ENCODE peak calls at places on chromosomes 7 and 10, in six cellular contexts. One of them, this sample, is unnamed.
A peak's percentile ranks its signal among the peaks of the same experiment; 100 is the strongest.

GRCh38 chr7:82729172-82730030 is 285.8 kb upstream of the CACNA2D1 start:
- DNase-seq in H1: no peak
- DNase-seq in testis: no peak
- DNase-seq in transverse colon: no peak
- DNase-seq in PC-3: peak; percentile 76
- DNase-seq in thyroid gland: peak; percentile 9
- DNase-seq in this sample: peak; percentile 66

GRCh38 chr7:744854-745430 is 17.9 kb upstream of the PRKAR1B start:
- DNase-seq in H1: no peak
- DNase-seq in testis: no peak
- DNase-seq in transverse colon: no peak
- DNase-seq in PC-3: no peak
- DNase-seq in thyroid gland: no peak
- DNase-seq in this sample: no peak

GRCh38 chr10:97943294-97943693 is 87.1 kb downstream of the CRTAC1 start:
- DNase-seq in H1: no peak
- DNase-seq in testis: no peak
- DNase-seq in transverse colon: no peak
- DNase-seq in PC-3: no peak
- DNase-seq in thyroid gland: no peak
- DNase-seq in this sample: no peak

GRCh38 chr7:151008143-151008510 is 16.2 kb downstream of the ATG9B start:
- DNase-seq in H1: no peak
- DNase-seq in testis: peak; percentile 53
- DNase-seq in transverse colon: no peak
- DNase-seq in PC-3: no peak
- DNase-seq in thyroid gland: no peak
- DNase-seq in this sample: peak; percentile 57

GRCh38 chr7:134440067-134440466 is 18.8 kb downstream of the AKR1B1 start:
- DNase-seq in H1: no peak
- DNase-seq in testis: no peak
- DNase-seq in transverse colon: no peak
- DNase-seq in PC-3: no peak
- DNase-seq in thyroid gland: no peak
- DNase-seq in this sample: no peak

GRCh38 chr10:26215923-26216576 is 524 bp upstream of the GAD2 start:
- DNase-seq in H1: peak; percentile 87
- DNase-seq in testis: peak; percentile 42
- DNase-seq in transverse colon: no peak
- DNase-seq in PC-3: no peak
- DNase-seq in thyroid gland: peak; percentile 27
- DNase-seq in this sample: peak; percentile 72

GRCh38 chr10:129345763-129346162 is 121.3 kb upstream of the MGMT start:
- DNase-seq in H1: no peak
- DNase-seq in testis: no peak
- DNase-seq in transverse colon: no peak
- DNase-seq in PC-3: no peak
- DNase-seq in thyroid gland: no peak
- DNase-seq in this sample: no peak

GRCh38 chr10:125822878-125823662 is at the start of the genes BCCIP and UROS:
- DNase-seq in H1: peak; percentile 93
- DNase-seq in testis: peak; percentile 93
- DNase-seq in transverse colon: peak; percentile 92
- DNase-seq in PC-3: peak; percentile 75
- DNase-seq in thyroid gland: peak; percentile 90
- DNase-seq in this sample: peak; percentile 92

GRCh38 chr10:100167521-100168312 is 18.1 kb downstream of the ERLIN1 start:
- DNase-seq in H1: no peak
- DNase-seq in testis: no peak
- DNase-seq in transverse colon: no peak
- DNase-seq in PC-3: no peak
- DNase-seq in thyroid gland: no peak
- DNase-seq in this sample: no peak

GRCh38 chr7:42714361-42714760 is 197.5 kb downstream of the C7orf25 start:
- DNase-seq in H1: no peak
- DNase-seq in testis: no peak
- DNase-seq in transverse colon: no peak
- DNase-seq in PC-3: no peak
- DNase-seq in thyroid gland: no peak
- DNase-seq in this sample: no peak

GRCh38 chr10:72764151-72764550 is 72.2 kb downstream of the MCU start:
- DNase-seq in H1: no peak
- DNase-seq in testis: no peak
- DNase-seq in transverse colon: no peak
- DNase-seq in PC-3: peak; percentile 87
- DNase-seq in thyroid gland: no peak
- DNase-seq in this sample: no peak

GRCh38 chr7:13801669-13802068 is 187.8 kb downstream of the ETV1 start:
- DNase-seq in H1: no peak
- DNase-seq in testis: no peak
- DNase-seq in transverse colon: no peak
- DNase-seq in PC-3: peak; percentile 19
- DNase-seq in thyroid gland: no peak
- DNase-seq in this sample: no peak

GRCh38 chr7:106219170-106219569 is 65.6 kb downstream of the NAMPT start:
- DNase-seq in H1: no peak
- DNase-seq in testis: no peak
- DNase-seq in transverse colon: no peak
- DNase-seq in PC-3: no peak
- DNase-seq in thyroid gland: no peak
- DNase-seq in this sample: no peak

GRCh38 chr10:48457949-48458661 is 146.8 kb downstream of the ARHGAP22 start:
- DNase-seq in H1: peak; percentile 30
- DNase-seq in testis: no peak
- DNase-seq in transverse colon: no peak
- DNase-seq in PC-3: no peak
- DNase-seq in thyroid gland: no peak
- DNase-seq in this sample: no peak

GRCh38 chr10:21944727-21945386 is 58.7 kb downstream of the DNAJC1 start:
- DNase-seq in H1: no peak
- DNase-seq in testis: no peak
- DNase-seq in transverse colon: no peak
- DNase-seq in PC-3: no peak
- DNase-seq in thyroid gland: no peak
- DNase-seq in this sample: no peak

GRCh38 chr10:79221110-79222051 is 125.9 kb upstream of the PPIF start:
- DNase-seq in H1: no peak
- DNase-seq in testis: peak; percentile 88
- DNase-seq in transverse colon: peak; percentile 44
- DNase-seq in PC-3: no peak
- DNase-seq in thyroid gland: peak; percentile 81
- DNase-seq in this sample: no peak

GRCh38 chr10:6973904-6974303 is 393.8 kb upstream of the PRKCQ start:
- DNase-seq in H1: no peak
- DNase-seq in testis: no peak
- DNase-seq in transverse colon: peak; percentile 14
- DNase-seq in PC-3: no peak
- DNase-seq in thyroid gland: peak; percentile 8
- DNase-seq in this sample: no peak

GRCh38 chr7:42010751-42011150 is 226.3 kb downstream of the GLI3 start:
- DNase-seq in H1: no peak
- DNase-seq in testis: no peak
- DNase-seq in transverse colon: no peak
- DNase-seq in PC-3: no peak
- DNase-seq in thyroid gland: no peak
- DNase-seq in this sample: no peak

GRCh38 chr7:49643321-49643720 is 130.1 kb upstream of the VWC2 start:
- DNase-seq in H1: no peak
- DNase-seq in testis: peak; percentile 33
- DNase-seq in transverse colon: no peak
- DNase-seq in PC-3: no peak
- DNase-seq in thyroid gland: no peak
- DNase-seq in this sample: no peak

GRCh38 chr7:17492437-17492836 is 194.0 kb downstream of the AHR start:
- DNase-seq in H1: no peak
- DNase-seq in testis: no peak
- DNase-seq in transverse colon: no peak
- DNase-seq in PC-3: no peak
- DNase-seq in thyroid gland: no peak
- DNase-seq in this sample: no peak
- H3K4me3 ChIP-seq in H1: no peak overlapping the region
- H3K4me3 ChIP-seq in testis: no peak overlapping the region
- H3K4me3 ChIP-seq in transverse colon: no peak overlapping the region
- H3K4me3 ChIP-seq in PC-3: no peak overlapping the region
- H3K4me3 ChIP-seq in thyroid gland: no peak overlapping the region
- H3K4me3 ChIP-seq in this sample: no peak overlapping the region

GRCh38 chr7:78585958-78586357 is 787.4 kb downstream of the PHTF2 start:
- DNase-seq in H1: no peak
- DNase-seq in testis: no peak
- DNase-seq in transverse colon: no peak
- DNase-seq in PC-3: no peak
- DNase-seq in thyroid gland: no peak
- DNase-seq in this sample: no peak

GRCh38 chr7:78588393-78588792 is 789.8 kb downstream of the PHTF2 start:
- DNase-seq in H1: no peak
- DNase-seq in testis: no peak
- DNase-seq in transverse colon: no peak
- DNase-seq in PC-3: no peak
- DNase-seq in thyroid gland: peak; percentile 20
- DNase-seq in this sample: no peak

DNA sequence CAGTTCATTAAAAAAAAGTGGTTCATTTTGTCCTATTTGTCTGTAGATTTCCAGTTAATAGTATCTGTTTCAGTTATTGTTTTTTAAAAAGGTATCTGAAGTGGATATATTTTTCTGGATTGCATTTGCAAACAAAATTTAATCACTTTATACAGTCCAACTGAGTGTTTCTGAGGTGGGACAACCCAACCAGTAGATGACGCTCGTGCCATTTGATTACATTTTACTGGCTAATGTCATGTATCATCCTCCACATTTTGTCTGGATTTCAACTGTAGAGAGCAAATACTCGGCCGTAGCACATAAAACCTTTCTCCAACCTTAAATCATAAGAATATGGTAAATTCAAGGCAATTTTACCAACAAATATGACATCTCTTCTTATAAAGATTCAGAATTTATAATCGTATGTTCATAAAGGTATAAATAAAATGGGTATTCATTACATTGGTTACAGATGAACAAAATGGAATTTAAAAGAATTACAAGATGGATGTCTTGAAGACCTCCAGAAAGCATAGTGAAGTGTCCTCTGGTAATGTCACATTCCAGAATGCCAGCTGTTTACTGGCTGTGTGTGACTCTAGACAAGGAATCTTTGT is 789.0 kb downstream of the PHTF2 start:
- DNase-seq in H1: no peak
- DNase-seq in testis: no peak
- DNase-seq in transverse colon: no peak
- DNase-seq in PC-3: peak; percentile 70
- DNase-seq in thyroid gland: no peak
- DNase-seq in this sample: peak; percentile 66
- TF ChIP-seq CTCF in H1: peak; percentile 28
- TF ChIP-seq CTCF in testis: no peak
- TF ChIP-seq CTCF in transverse colon: no peak
- TF ChIP-seq CTCF in PC-3: peak; percentile 88
- TF ChIP-seq CTCF in thyroid gland: no peak
- TF ChIP-seq CTCF in this sample: peak; percentile 72

DNA sequence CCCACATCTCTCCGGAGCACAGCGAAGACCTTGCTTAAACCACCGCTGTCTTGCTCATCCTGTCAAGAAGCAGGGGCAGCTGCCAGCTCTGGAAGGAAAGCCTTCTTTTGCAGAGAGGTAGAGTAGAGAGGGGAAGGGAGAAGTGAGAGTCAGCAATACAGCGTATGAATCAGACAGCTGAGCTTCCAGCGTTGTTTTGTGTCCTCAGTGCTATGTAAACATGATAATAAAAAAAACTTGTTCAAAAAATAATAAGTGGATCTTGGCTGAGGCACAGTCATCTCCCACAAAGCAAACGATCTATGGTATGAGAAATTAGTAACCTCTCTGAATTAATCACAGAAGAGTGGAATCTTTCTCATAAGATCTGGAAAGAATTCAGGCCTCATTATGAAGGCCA is 29.7 kb downstream of the CHST15 start:
- DNase-seq in H1: no peak
- DNase-seq in testis: peak; percentile 37
- DNase-seq in transverse colon: peak; percentile 47
- DNase-seq in PC-3: peak; percentile 82
- DNase-seq in thyroid gland: no peak
- DNase-seq in this sample: no peak
- H3K4me1 ChIP-seq in H1: peaks cover 2% of the 10 kb centered on the region
- H3K4me1 ChIP-seq in testis: peaks cover 26% of the 10 kb centered on the region
- H3K4me1 ChIP-seq in transverse colon: peaks cover 24% of the 10 kb centered on the region
- H3K4me1 ChIP-seq in PC-3: peaks cover 29% of the 10 kb centered on the region
- H3K4me1 ChIP-seq in thyroid gland: peaks cover 65% of the 10 kb centered on the region
- H3K4me1 ChIP-seq in this sample: peaks cover 17% of the 10 kb centered on the region

GRCh38 chr7:2634265-2635145 is 2.7 kb downstream of the TTYH3 start:
- DNase-seq in H1: no peak
- DNase-seq in testis: no peak
- DNase-seq in transverse colon: no peak
- DNase-seq in PC-3: no peak
- DNase-seq in thyroid gland: no peak
- DNase-seq in this sample: no peak
- H3K4me3 ChIP-seq in H1: no peak overlapping the region
- H3K4me3 ChIP-seq in testis: no peak overlapping the region
- H3K4me3 ChIP-seq in transverse colon: no peak overlapping the region
- H3K4me3 ChIP-seq in PC-3: peak overlapping the region; percentile 93
- H3K4me3 ChIP-seq in thyroid gland: no peak overlapping the region
- H3K4me3 ChIP-seq in this sample: peak overlapping the region; percentile 98

DNA sequence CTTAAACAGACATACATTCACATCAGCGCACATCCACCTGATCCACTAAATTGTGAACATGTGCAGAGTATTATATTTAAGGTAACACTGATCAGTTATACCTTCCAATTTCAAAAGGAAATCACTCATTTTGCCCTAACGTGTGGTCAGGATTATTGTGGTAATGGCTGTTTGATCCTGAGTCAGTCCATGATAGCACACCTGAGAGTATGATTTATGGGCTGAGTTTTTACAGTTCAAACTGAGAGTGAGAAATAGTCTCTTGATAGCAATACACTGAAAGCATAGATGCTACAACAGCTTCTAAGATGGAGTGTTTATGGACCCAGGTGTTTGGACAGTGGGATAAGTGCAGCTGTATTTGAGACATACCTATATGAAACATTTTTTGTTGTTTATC is 96.7 kb downstream of the KIF20B start:
- DNase-seq in H1: no peak
- DNase-seq in testis: no peak
- DNase-seq in transverse colon: no peak
- DNase-seq in PC-3: no peak
- DNase-seq in thyroid gland: no peak
- DNase-seq in this sample: no peak
- TF ChIP-seq CTCF in H1: no peak
- TF ChIP-seq CTCF in testis: no peak
- TF ChIP-seq CTCF in transverse colon: no peak
- TF ChIP-seq CTCF in PC-3: no peak
- TF ChIP-seq CTCF in thyroid gland: no peak
- TF ChIP-seq CTCF in this sample: no peak

This sample was measured in A673.